ENCODE peak calls at places on chromosomes 13 and 19, in nine cellular contexts. One of them, this sample, is unnamed. For H3K4me1, the result is how much of the 10 kb centered on the place peaks cover.

GRCh38 chr19:40397568-40397906 is 7.6 kb upstream of the HIPK4 start:
- DNase-seq in lung: no peak
- DNase-seq in heart left ventricle: no peak
- DNase-seq in PC-9: no peak
- DNase-seq in thoracic aorta: no peak
- DNase-seq in adrenal gland: no peak
- DNase-seq in mucosa of descending colon: no peak
- DNase-seq in CD8-positive, alpha-beta T cell: no peak
- DNase-seq in IMR-90: no peak
- DNase-seq in this sample: no peak

GRCh38 chr13:97382276-97382675 is 51.7 kb upstream of the RAP2A start:
- DNase-seq in lung: no peak
- DNase-seq in heart left ventricle: no peak
- DNase-seq in PC-9: no peak
- DNase-seq in thoracic aorta: no peak
- DNase-seq in adrenal gland: no peak
- DNase-seq in mucosa of descending colon: no peak
- DNase-seq in CD8-positive, alpha-beta T cell: no peak
- DNase-seq in IMR-90: no peak
- DNase-seq in this sample: no peak

GRCh38 chr13:28983661-28984060 is 163.5 kb downstream of the MTUS2 start:
- DNase-seq in lung: no peak
- DNase-seq in heart left ventricle: no peak
- DNase-seq in PC-9: no peak
- DNase-seq in thoracic aorta: no peak
- DNase-seq in adrenal gland: no peak
- DNase-seq in mucosa of descending colon: no peak
- DNase-seq in CD8-positive, alpha-beta T cell: no peak
- DNase-seq in IMR-90: no peak
- DNase-seq in this sample: no peak

GRCh38 chr19:50562329-50562728 is 5.9 kb downstream of the LRRC4B start:
- DNase-seq in lung: no peak
- DNase-seq in heart left ventricle: no peak
- DNase-seq in PC-9: no peak
- DNase-seq in thoracic aorta: no peak
- DNase-seq in adrenal gland: no peak
- DNase-seq in mucosa of descending colon: no peak
- DNase-seq in CD8-positive, alpha-beta T cell: no peak
- DNase-seq in IMR-90: no peak
- DNase-seq in this sample: no peak

GRCh38 chr13:20446405-20446804 is 79.3 kb downstream of the CRYL1 start:
- DNase-seq in lung: no peak
- DNase-seq in heart left ventricle: no peak
- DNase-seq in PC-9: no peak
- DNase-seq in thoracic aorta: no peak
- DNase-seq in adrenal gland: no peak
- DNase-seq in mucosa of descending colon: no peak
- DNase-seq in CD8-positive, alpha-beta T cell: no peak
- DNase-seq in IMR-90: no peak
- DNase-seq in this sample: no peak

GRCh38 chr19:12806242-12807131 is at the start of gene RNASEH2A:
- DNase-seq in lung: peak
- DNase-seq in heart left ventricle: peak
- DNase-seq in PC-9: peak
- DNase-seq in thoracic aorta: no peak
- DNase-seq in adrenal gland: peak
- DNase-seq in mucosa of descending colon: peak
- DNase-seq in CD8-positive, alpha-beta T cell: peak
- DNase-seq in IMR-90: peak
- DNase-seq in this sample: peak

GRCh38 chr19:29630661-29631060 is 24.6 kb downstream of the POP4 start:
- DNase-seq in lung: no peak
- DNase-seq in heart left ventricle: no peak
- DNase-seq in PC-9: no peak
- DNase-seq in thoracic aorta: no peak
- DNase-seq in adrenal gland: no peak
- DNase-seq in mucosa of descending colon: no peak
- DNase-seq in CD8-positive, alpha-beta T cell: no peak
- DNase-seq in IMR-90: no peak
- DNase-seq in this sample: no peak

GRCh38 chr13:51330741-51331140 is 8.8 kb upstream of the SERPINE3 start:
- DNase-seq in lung: no peak
- DNase-seq in heart left ventricle: no peak
- DNase-seq in PC-9: no peak
- DNase-seq in thoracic aorta: no peak
- DNase-seq in adrenal gland: no peak
- DNase-seq in mucosa of descending colon: no peak
- DNase-seq in CD8-positive, alpha-beta T cell: no peak
- DNase-seq in IMR-90: no peak
- DNase-seq in this sample: no peak

GRCh38 chr19:55400281-55401087 is 7.1 kb downstream of the UBE2S start:
- DNase-seq in lung: no peak
- DNase-seq in heart left ventricle: no peak
- DNase-seq in PC-9: no peak
- DNase-seq in thoracic aorta: no peak
- DNase-seq in adrenal gland: no peak
- DNase-seq in mucosa of descending colon: no peak
- DNase-seq in CD8-positive, alpha-beta T cell: no peak
- DNase-seq in IMR-90: no peak
- DNase-seq in this sample: no peak

GRCh38 chr19:43662487-43662886 is 7.5 kb downstream of the PLAUR start:
- DNase-seq in lung: no peak
- DNase-seq in heart left ventricle: no peak
- DNase-seq in PC-9: no peak
- DNase-seq in thoracic aorta: no peak
- DNase-seq in adrenal gland: no peak
- DNase-seq in mucosa of descending colon: no peak
- DNase-seq in CD8-positive, alpha-beta T cell: no peak
- DNase-seq in IMR-90: no peak
- DNase-seq in this sample: no peak

GRCh38 chr19:16076958-16077611 is 790 bp downstream of the TPM4 start:
- DNase-seq in lung: no peak
- DNase-seq in heart left ventricle: peak
- DNase-seq in PC-9: no peak
- DNase-seq in thoracic aorta: no peak
- DNase-seq in adrenal gland: no peak
- DNase-seq in mucosa of descending colon: peak
- DNase-seq in CD8-positive, alpha-beta T cell: peak
- DNase-seq in IMR-90: no peak
- DNase-seq in this sample: peak

GRCh38 chr13:110726726-110727125 is 13.2 kb downstream of the ING1 start:
- DNase-seq in lung: no peak
- DNase-seq in heart left ventricle: no peak
- DNase-seq in PC-9: no peak
- DNase-seq in thoracic aorta: no peak
- DNase-seq in adrenal gland: no peak
- DNase-seq in mucosa of descending colon: no peak
- DNase-seq in CD8-positive, alpha-beta T cell: peak
- DNase-seq in IMR-90: no peak
- DNase-seq in this sample: no peak

GRCh38 chr19:46839752-46840151 is 10.9 kb downstream of the AP2S1 start:
- DNase-seq in lung: no peak
- DNase-seq in heart left ventricle: no peak
- DNase-seq in PC-9: no peak
- DNase-seq in thoracic aorta: no peak
- DNase-seq in adrenal gland: no peak
- DNase-seq in mucosa of descending colon: peak
- DNase-seq in CD8-positive, alpha-beta T cell: no peak
- DNase-seq in IMR-90: no peak
- DNase-seq in this sample: no peak

GRCh38 chr19:16645140-16645539 is 14.8 kb downstream of the SMIM7 start:
- DNase-seq in lung: no peak
- DNase-seq in heart left ventricle: no peak
- DNase-seq in PC-9: no peak
- DNase-seq in thoracic aorta: no peak
- DNase-seq in adrenal gland: no peak
- DNase-seq in mucosa of descending colon: no peak
- DNase-seq in CD8-positive, alpha-beta T cell: no peak
- DNase-seq in IMR-90: no peak
- DNase-seq in this sample: no peak

GRCh38 chr13:72889496-72889895 is 107.6 kb downstream of the PIBF1 start:
- DNase-seq in lung: no peak
- DNase-seq in heart left ventricle: no peak
- DNase-seq in PC-9: no peak
- DNase-seq in thoracic aorta: no peak
- DNase-seq in adrenal gland: no peak
- DNase-seq in mucosa of descending colon: no peak
- DNase-seq in CD8-positive, alpha-beta T cell: no peak
- DNase-seq in IMR-90: no peak
- DNase-seq in this sample: no peak

GRCh38 chr13:72891423-72891822 is 109.5 kb downstream of the PIBF1 start:
- DNase-seq in lung: no peak
- DNase-seq in heart left ventricle: no peak
- DNase-seq in PC-9: no peak
- DNase-seq in thoracic aorta: no peak
- DNase-seq in adrenal gland: no peak
- DNase-seq in mucosa of descending colon: no peak
- DNase-seq in CD8-positive, alpha-beta T cell: no peak
- DNase-seq in IMR-90: no peak
- DNase-seq in this sample: no peak

GRCh38 chr13:72886272-72887062 is 104.5 kb downstream of the PIBF1 start:
- DNase-seq in lung: no peak
- DNase-seq in heart left ventricle: no peak
- DNase-seq in PC-9: no peak
- DNase-seq in thoracic aorta: no peak
- DNase-seq in adrenal gland: no peak
- DNase-seq in mucosa of descending colon: no peak
- DNase-seq in CD8-positive, alpha-beta T cell: no peak
- DNase-seq in IMR-90: peak
- DNase-seq in this sample: no peak

DNA sequence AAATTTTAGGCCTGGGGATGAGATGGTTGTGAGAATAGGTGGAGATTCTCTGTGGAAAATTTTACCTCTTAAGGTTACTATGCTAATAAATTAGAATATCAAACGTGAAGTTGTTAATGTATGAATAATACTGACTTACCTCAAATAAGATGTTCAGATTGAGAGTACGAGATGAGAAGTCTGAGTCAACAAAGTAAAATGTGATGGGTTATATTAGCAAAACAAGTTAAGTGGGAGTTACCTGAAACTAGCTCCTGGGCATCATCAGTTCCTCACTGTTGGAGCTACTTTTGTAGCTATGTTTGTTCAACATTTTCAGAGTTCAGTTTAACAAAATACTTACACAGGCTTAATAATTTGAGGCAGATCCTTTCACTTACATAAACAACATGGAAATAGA is 108.6 kb downstream of the PIBF1 start:
- DNase-seq in lung: no peak
- DNase-seq in heart left ventricle: no peak
- DNase-seq in PC-9: no peak
- DNase-seq in thoracic aorta: no peak
- DNase-seq in adrenal gland: no peak
- DNase-seq in mucosa of descending colon: no peak
- DNase-seq in CD8-positive, alpha-beta T cell: no peak
- DNase-seq in IMR-90: no peak
- DNase-seq in this sample: no peak
- H3K4me1 ChIP-seq in lung: under half
- H3K4me1 ChIP-seq in heart left ventricle: under half
- H3K4me1 ChIP-seq in PC-9: under half
- H3K4me1 ChIP-seq in thoracic aorta: under half
- H3K4me1 ChIP-seq in adrenal gland: under half
- H3K4me1 ChIP-seq in mucosa of descending colon: under half
- H3K4me1 ChIP-seq in CD8-positive, alpha-beta T cell: under half
- H3K4me1 ChIP-seq in IMR-90: under half
- H3K4me1 ChIP-seq in this sample: under half

GRCh38 chr19:1018932-1019615 is 1.8 kb downstream of the TMEM259 start:
- DNase-seq in lung: no peak
- DNase-seq in heart left ventricle: no peak
- DNase-seq in PC-9: no peak
- DNase-seq in thoracic aorta: no peak
- DNase-seq in adrenal gland: no peak
- DNase-seq in mucosa of descending colon: no peak
- DNase-seq in CD8-positive, alpha-beta T cell: no peak
- DNase-seq in IMR-90: no peak
- DNase-seq in this sample: no peak
- H3K4me3 ChIP-seq in lung: no peak
- H3K4me3 ChIP-seq in heart left ventricle: no peak
- H3K4me3 ChIP-seq in PC-9: peak
- H3K4me3 ChIP-seq in thoracic aorta: peak
- H3K4me3 ChIP-seq in adrenal gland: peak
- H3K4me3 ChIP-seq in mucosa of descending colon: no peak
- H3K4me3 ChIP-seq in CD8-positive, alpha-beta T cell: peak
- H3K4me3 ChIP-seq in IMR-90: peak
- H3K4me3 ChIP-seq in this sample: peak

DNA sequence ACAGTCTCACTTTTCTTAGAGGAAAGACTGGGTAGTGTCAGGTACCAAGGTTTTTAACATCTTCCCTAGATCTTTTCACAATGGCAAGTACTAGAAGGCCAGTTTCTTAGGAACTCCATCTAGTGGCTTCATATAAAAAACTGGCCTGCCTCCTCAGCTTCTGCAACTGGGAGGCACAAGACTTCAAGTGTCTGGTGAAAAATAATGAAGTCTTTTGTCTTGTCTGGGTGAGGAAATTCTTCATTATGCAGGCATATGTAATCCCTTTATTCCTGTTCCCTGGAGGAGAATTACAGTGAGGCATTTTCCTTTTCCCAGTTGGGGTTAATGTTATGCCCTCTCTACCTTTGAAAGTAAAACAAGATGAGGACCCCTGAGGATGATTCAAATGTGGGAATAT is 300.5 kb downstream of the NALCN start:
- DNase-seq in lung: no peak
- DNase-seq in heart left ventricle: no peak
- DNase-seq in PC-9: no peak
- DNase-seq in thoracic aorta: no peak
- DNase-seq in adrenal gland: no peak
- DNase-seq in mucosa of descending colon: no peak
- DNase-seq in CD8-positive, alpha-beta T cell: no peak
- DNase-seq in IMR-90: no peak
- DNase-seq in this sample: no peak
- TF ChIP-seq CTCF in lung: no peak
- TF ChIP-seq CTCF in heart left ventricle: no peak
- TF ChIP-seq CTCF in PC-9: no peak
- TF ChIP-seq CTCF in thoracic aorta: no peak
- TF ChIP-seq CTCF in adrenal gland: no peak
- TF ChIP-seq CTCF in mucosa of descending colon: no peak
- TF ChIP-seq CTCF in CD8-positive, alpha-beta T cell: no peak
- TF ChIP-seq CTCF in IMR-90: peak
- TF ChIP-seq CTCF in this sample: no peak

DNA sequence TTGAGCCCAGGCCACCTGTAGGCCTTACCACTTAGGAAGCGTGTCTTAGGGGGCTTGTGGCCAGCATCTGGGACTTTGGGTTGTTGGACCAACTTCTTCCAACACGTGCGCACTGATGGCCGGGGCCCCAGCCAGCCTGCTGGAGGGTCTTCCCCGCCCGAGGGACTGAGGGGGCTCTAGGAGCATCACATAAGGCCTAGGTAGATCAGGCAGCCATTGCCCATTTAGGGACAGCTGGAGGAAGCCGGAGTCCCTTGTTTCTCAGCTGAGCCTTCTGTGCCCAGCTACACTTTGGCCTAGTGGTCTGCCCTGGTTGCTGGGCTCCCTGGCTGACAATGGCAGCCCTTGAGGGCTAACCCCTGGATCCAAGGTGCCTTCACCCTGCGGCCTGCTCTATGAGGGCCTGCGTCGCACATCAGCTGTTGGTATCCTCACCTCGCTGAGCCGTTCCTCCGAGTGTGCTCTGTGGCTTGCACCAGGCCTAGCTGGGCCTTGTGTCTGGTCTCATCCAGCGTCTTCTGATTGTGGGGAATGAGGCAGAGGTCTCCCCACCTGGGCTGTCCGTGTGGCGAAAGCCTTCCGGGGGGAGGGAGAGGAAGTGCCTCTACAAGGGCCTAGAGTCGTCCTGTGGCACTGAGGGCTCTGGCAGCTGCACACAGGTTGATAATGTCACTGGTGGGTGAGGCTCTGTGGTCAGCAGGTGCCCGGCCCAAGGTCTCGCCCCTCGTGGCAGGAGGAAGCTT is 1.3 kb downstream of the RAB11B start:
- DNase-seq in lung: no peak
- DNase-seq in heart left ventricle: no peak
- DNase-seq in PC-9: no peak
- DNase-seq in thoracic aorta: no peak
- DNase-seq in adrenal gland: peak
- DNase-seq in mucosa of descending colon: no peak
- DNase-seq in CD8-positive, alpha-beta T cell: no peak
- DNase-seq in IMR-90: no peak
- DNase-seq in this sample: no peak
- H3K4me1 ChIP-seq in lung: under half
- H3K4me1 ChIP-seq in heart left ventricle: under half
- H3K4me1 ChIP-seq in PC-9: under half
- H3K4me1 ChIP-seq in thoracic aorta: half or more
- H3K4me1 ChIP-seq in adrenal gland: under half
- H3K4me1 ChIP-seq in mucosa of descending colon: under half
- H3K4me1 ChIP-seq in CD8-positive, alpha-beta T cell: under half
- H3K4me1 ChIP-seq in IMR-90: under half
- H3K4me1 ChIP-seq in this sample: under half

This sample was measured in tibial nerve.